ENCODE peak calls at places on chromosomes 1 and 21, in four cellular contexts. K is HCT116, A is neural progenitor cell, F is aorta. Z is an unnamed sample.

GRCh38 chr21:45381865-45382697 is 22.9 kb upstream of the COL18A1 start:
- DNase-seq in F (peak; percentile 29), A (no peak), K (no peak), Z (peak; percentile 69)

GRCh38 chr1:169059391-169059790 is 47.1 kb upstream of the ATP1B1 start:
- DNase-seq in F (no peak), K (no peak), A (no peak), Z (no peak)

GRCh38 chr1:153626477-153626928 is 802 bp downstream of the S100A13 start:
- DNase-seq in F (no peak), A (no peak), K (no peak), Z (no peak)

GRCh38 chr1:59499956-59500569 is 203.2 kb downstream of the FGGY start:
- DNase-seq in F (no peak), A (no peak), K (no peak), Z (no peak)

GRCh38 chr1:214021321-214021720 is 33.5 kb downstream of the PROX1 start:
- DNase-seq in A (no peak), K (no peak), F (no peak), Z (no peak)

GRCh38 chr1:234582186-234582585 is 27.8 kb downstream of the IRF2BP2 start:
- DNase-seq in K (no peak), A (no peak), F (no peak), Z (no peak)

GRCh38 chr1:226632169-226632884 is 83.8 kb downstream of the STUM start:
- DNase-seq in F (peak; percentile 36), A (no peak), K (no peak), Z (peak; percentile 37)

GRCh38 chr1:172764378-172764777 is 105.5 kb downstream of the FASLG start:
- DNase-seq in F (peak; percentile 46), K (no peak), A (no peak), Z (no peak)

GRCh38 chr1:86339421-86339820 is 56.7 kb downstream of the ODF2L start:
- DNase-seq in K (no peak), A (no peak), F (peak; percentile 48), Z (peak; percentile 36)

GRCh38 chr21:45383615-45384201 is 21.3 kb upstream of the COL18A1 start:
- DNase-seq in K (no peak), F (peak; percentile 30), A (no peak), Z (no peak)

GRCh38 chr1:53640696-53641065 is 98.3 kb downstream of the GLIS1 start:
- DNase-seq in F (peak; percentile 13), A (no peak), K (no peak), Z (no peak)

GRCh38 chr1:183901748-183902341 is 96.9 kb downstream of the RGL1 start:
- DNase-seq in F (no peak), A (no peak), K (no peak), Z (no peak)

GRCh38 chr1:57424231-57425027 is 569 bp upstream of the DAB1 start:
- DNase-seq in A (peak; percentile 81), K (no peak), F (no peak), Z (peak; percentile 80)

GRCh38 chr1:55277377-55278130 is 62.4 kb upstream of the USP24 start:
- DNase-seq in A (peak; percentile 89), K (peak; percentile 79), F (peak; percentile 87), Z (no peak)

DNA sequence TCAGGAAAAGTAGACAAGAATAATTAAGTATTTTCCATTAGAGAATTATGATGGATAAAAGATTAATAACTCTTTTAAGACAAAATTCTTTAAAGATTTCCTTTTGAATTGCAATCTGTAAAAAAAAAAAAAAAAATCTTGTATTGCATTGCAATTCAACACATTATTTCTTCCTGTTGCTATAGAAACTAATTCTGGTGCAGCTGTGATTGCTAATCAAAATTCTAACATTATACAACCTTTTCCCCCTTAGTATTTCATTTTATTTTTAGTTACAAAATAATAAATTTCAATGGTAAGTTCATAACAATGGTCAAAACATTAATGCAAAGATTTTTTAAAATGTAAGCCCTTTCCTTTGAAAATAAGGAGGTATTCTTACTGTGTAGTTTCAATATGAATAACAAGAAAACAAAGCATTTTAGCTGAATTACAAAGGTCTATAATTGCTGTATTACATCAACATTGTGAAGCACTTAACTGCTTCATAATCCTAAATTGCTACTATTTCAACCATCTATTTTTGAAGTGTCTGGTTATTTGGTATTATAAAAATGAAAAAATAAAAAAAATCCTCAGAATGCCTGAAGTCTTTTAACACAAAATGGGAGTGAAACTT is 135.0 kb downstream of the SYT14 start:
- DNase-seq in K (no peak), F (no peak), A (no peak), Z (no peak)
- H3K27ac ChIP-seq in K (no peak overlapping the region), F (no peak overlapping the region), A (no peak overlapping the region), Z (no peak overlapping the region)

DNA sequence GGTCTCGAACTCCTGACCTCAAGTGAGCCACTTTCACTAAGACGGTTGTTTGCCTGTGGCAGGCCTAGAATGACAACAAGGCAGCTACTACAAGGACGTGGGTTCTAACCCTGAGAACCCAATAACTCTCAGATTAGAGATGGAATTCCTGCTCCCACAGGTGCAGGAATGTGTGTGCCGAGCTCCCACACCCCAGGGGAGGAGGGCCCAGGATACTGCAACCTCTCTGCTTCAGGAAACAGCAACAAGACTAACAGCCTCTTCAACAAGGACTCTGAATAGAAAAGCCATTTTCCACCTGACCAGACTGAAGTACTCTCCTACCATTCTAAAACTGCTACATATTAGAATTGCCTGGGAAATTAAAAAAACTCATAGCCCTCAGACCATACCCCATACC is 4.9 kb downstream of the LSM10 start:
- DNase-seq in A (no peak), K (no peak), F (no peak), Z (no peak)
- H3K4me1 ChIP-seq in A (peaks cover 10% of the 10 kb centered on the region), K (peaks cover 25% of the 10 kb centered on the region), F (no peaks in the 10 kb centered on the region), Z (peaks cover 16% of the 10 kb centered on the region)

DNA sequence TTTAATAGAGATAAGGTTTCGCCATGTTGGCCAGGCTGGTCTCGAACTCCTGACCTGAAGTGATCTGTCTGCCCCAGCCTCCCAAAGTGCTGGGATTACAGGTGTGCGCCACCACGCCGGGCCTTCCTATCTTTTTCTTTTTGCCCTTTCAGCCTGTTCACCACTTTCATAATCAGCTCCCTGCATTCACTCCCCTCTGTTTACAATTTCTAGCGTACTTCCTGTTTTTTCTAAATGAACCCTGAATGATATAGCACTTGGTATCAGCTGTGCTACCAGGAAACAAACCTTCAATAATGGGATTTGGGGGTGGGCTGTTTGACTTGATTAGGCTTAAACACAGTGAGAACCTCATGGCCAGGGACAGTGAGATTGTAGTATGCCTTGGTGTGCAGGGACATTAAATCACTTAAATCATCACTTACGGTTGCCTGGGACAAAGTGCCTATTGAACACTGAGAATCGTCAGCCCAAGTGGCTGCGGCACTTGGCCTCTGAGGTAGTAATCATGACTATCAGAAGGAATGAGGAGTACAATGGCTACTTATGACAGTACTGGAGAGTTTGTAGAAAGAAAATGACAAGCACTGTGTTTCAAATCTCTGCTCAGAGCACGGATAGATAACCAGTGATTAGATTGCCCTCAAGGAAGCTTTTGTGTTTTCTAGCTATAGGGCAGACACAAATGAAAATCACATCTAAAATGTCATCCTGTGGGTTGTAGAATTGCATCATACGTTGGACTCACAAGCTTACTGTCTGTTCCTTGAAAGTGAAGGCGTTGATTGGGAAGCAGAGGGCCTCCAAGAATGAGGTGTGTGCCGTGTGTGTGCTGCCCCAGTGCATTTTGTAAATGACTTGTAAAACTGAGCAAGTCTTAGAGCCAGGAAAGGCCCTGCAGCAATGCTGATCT is 661.8 kb downstream of the MATN1 start:
- DNase-seq in F (peak; percentile 11), K (no peak), A (no peak), Z (no peak)
- H3K27ac ChIP-seq in F (no peak overlapping the region), K (no peak overlapping the region), A (no peak overlapping the region), Z (no peak overlapping the region)

DNA sequence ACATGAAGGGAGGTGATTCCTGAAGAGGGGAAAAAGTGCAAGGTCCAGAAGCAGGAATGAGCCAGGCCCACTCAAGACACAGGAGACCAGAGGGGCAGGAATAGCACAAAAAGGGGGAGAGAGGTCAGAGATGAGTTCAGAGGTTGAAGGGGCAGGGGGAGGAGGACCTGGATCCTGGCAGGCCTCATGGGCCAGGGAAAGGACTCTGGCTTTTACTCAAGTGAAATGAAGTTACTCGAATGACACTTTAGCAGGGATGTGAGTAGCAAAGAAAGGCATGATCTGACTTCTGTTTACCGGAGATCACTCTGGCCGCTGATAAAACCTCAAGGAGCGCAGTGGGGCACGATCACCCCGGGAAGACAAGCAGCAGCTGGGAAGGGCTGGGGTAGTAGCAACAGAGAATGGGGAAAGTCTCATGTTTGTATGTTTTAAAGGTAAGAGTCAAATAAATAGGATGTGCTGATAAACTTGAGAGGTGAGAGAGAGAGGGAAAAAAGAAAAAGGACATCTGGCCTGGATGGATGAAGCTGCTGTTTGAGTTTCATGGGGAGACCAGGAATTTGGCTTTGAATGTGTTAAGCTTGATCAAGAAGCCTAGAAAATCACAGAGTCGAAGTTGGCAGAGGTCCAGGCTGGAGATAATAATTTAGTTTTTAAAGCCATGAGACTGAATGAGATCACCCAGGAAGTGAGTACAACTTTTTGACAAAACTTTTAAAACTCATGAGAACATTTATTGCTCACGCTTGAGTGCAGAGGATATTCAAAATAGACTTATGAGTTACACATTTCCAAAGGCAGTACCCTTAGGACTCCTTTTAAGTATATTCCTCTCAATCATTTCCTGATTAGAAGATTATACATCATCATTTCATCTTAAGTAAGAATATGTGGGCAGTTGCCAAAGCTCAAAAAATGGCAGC is 156.0 kb downstream of the RERE start:
- DNase-seq in A (no peak), K (no peak), F (peak; percentile 67), Z (no peak)
- H3K4me1 ChIP-seq in A (peaks cover 34% of the 10 kb centered on the region), K (no peaks in the 10 kb centered on the region), F (peaks cover 3% of the 10 kb centered on the region), Z (peaks cover 60% of the 10 kb centered on the region)

GRCh38 chr1:66367369-66367768 is 166.6 kb upstream of the SGIP1 start:
- DNase-seq in F (no peak), A (no peak), K (no peak), Z (no peak)

GRCh38 chr1:66364578-66365391 is 169.2 kb upstream of the SGIP1 start:
- DNase-seq in A (no peak), K (no peak), F (no peak), Z (no peak)

GRCh38 chr1:66365628-66366027 is 168.3 kb upstream of the SGIP1 start:
- DNase-seq in F (no peak), K (no peak), A (no peak), Z (no peak)

GRCh38 chr1:66368261-66368660 is 165.7 kb upstream of the SGIP1 start:
- DNase-seq in F (no peak), K (no peak), A (no peak), Z (no peak)

DNA sequence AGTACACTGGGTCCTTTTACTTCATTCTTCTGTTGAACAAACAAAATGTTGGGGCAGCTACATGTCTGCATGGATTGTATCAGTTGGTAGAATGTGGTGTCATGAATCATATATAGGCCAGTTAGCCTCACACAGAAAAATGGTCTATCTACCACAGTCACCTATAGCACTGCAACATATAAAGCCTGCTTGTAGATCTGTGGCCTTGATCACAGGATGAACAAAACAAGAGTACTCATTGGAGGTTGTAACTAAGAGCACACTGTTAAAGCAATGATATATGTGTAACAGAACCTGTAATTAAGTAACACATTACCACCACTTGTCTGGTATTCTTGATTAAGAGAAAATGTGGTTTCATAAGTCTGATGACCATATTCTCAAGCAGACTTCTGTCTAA is 167.3 kb upstream of the SGIP1 start:
- DNase-seq in A (no peak), F (no peak), K (no peak), Z (no peak)
- H3K27ac ChIP-seq in A (no peak overlapping the region), F (no peak overlapping the region), K (no peak overlapping the region), Z (no peak overlapping the region)

GRCh38 chr1:103529746-103530145 is 4.2 kb downstream of the RNPC3 start:
- DNase-seq in F (no peak), K (no peak), A (peak; percentile 58), Z (no peak)
- H3K4me1 ChIP-seq in F (no peaks in the 10 kb centered on the region), K (peaks cover 14% of the 10 kb centered on the region), A (peaks cover 14% of the 10 kb centered on the region), Z (peaks cover 28% of the 10 kb centered on the region)

GRCh38 chr1:18481190-18481920 is 625 bp downstream of the KLHDC7A start:
- DNase-seq in A (no peak), F (no peak), K (no peak), Z (peak; percentile 11)
- H3K27ac ChIP-seq in A (no peak overlapping the region), F (no peak overlapping the region), K (peak overlapping the region; percentile 31), Z (peak overlapping the region; percentile 79)

GRCh38 chr21:42067531-42068255 is 3.4 kb upstream of the UMODL1 start:
- DNase-seq in K (no peak), F (no peak), A (no peak), Z (no peak)
- H3K4me1 ChIP-seq in K (peaks cover 8% of the 10 kb centered on the region), F (no peaks in the 10 kb centered on the region), A (peaks cover 18% of the 10 kb centered on the region), Z (peaks cover 20% of the 10 kb centered on the region)

Z was measured in upper lobe of left lung.